ENCODE peak calls at places on chromosome 17, in four cellular contexts. E is CD4-positive, alpha-beta T cell; W is cardiac muscle cell; O is brain microvascular endothelial cell. H is an unnamed sample.

GRCh38 chr17:62963296-62963695 is 2.7 kb upstream of the TANC2 start:
- DNase-seq in E (no peak), O (peak; percentile 66), W (peak; percentile 36), H (no peak)

GRCh38 chr17:31390748-31391495 is 553 bp upstream of the RAB11FIP4 start:
- DNase-seq in W (peak; percentile 19), E (no peak), O (no peak), H (no peak)

GRCh38 chr17:66549731-66550207 is 247.4 kb downstream of the PRKCA start:
- DNase-seq in O (peak; percentile 69), W (peak; percentile 83), E (no peak), H (no peak)

GRCh38 chr17:37708616-37709212 is 36.1 kb downstream of the HNF1B start:
- DNase-seq in W (no peak), O (no peak), E (no peak), H (peak; percentile 94)

GRCh38 chr17:11787074-11787473 is 188.8 kb downstream of the DNAH9 start:
- DNase-seq in W (no peak), E (no peak), O (no peak), H (no peak)

GRCh38 chr17:41692722-41693521 is 4.2 kb downstream of the EIF1 start:
- DNase-seq in E (peak; percentile 16), W (no peak), O (no peak), H (no peak)

GRCh38 chr17:42101513-42102292 is 3.4 kb upstream of the ZNF385C start:
- DNase-seq in E (peak; percentile 38), W (peak; percentile 81), O (peak; percentile 71), H (peak; percentile 84)

GRCh38 chr17:28912281-28912937 is 9.5 kb upstream of the DHRS13 start:
- DNase-seq in E (no peak), O (no peak), W (no peak), H (no peak)

GRCh38 chr17:74369221-74369620 is 1.9 kb downstream of the GPR142 start:
- DNase-seq in W (no peak), E (peak; percentile 54), O (no peak), H (no peak)

GRCh38 chr17:13568746-13569739 is 32.7 kb downstream of the HS3ST3A1 start:
- DNase-seq in E (no peak), W (peak; percentile 56), O (peak; percentile 31), H (no peak)

GRCh38 chr17:75105269-75106080 is 4.3 kb upstream of the ARMC7 start:
- DNase-seq in O (peak; percentile 22), E (no peak), W (peak; percentile 47), H (peak; percentile 77)

GRCh38 chr17:36629252-36629847 is 28.0 kb downstream of the MRM1 start:
- DNase-seq in W (peak; percentile 75), E (peak; percentile 81), O (peak; percentile 72), H (peak; percentile 82)

GRCh38 chr17:68603027-68603426 is 1.9 kb upstream of the FAM20A start:
- DNase-seq in O (no peak), W (no peak), E (no peak), H (no peak)

GRCh38 chr17:81148986-81149533 is 16.2 kb upstream of the PVALEF start:
- DNase-seq in E (no peak), W (no peak), O (no peak), H (no peak)

GRCh38 chr17:64786337-64786736 is 124.2 kb upstream of the SMURF2 start:
- DNase-seq in W (no peak), E (no peak), O (no peak), H (peak; percentile 40)

GRCh38 chr17:30503558-30503957 is 26.4 kb downstream of the GOSR1 start:
- DNase-seq in O (no peak), E (no peak), W (no peak), H (no peak)

GRCh38 chr17:77382356-77382911 is 241.7 kb downstream of the SEC14L1 start:
- DNase-seq in O (no peak), W (no peak), E (peak; percentile 25), H (peak; percentile 61)

GRCh38 chr17:16439867-16440351 is 24.5 kb downstream of the TRPV2 start:
- DNase-seq in W (peak; percentile 45), E (no peak), O (no peak), H (no peak)

GRCh38 chr17:73342549-73343167 is 30.9 kb upstream of the CDC42EP4 start:
- DNase-seq in O (peak; percentile 49), W (peak; percentile 74), E (no peak), H (no peak)

GRCh38 chr17:49508061-49508865 is 13.2 kb downstream of the NGFR start:
- DNase-seq in O (no peak), E (no peak), W (peak; percentile 57), H (peak; percentile 88)

GRCh38 chr17:70047619-70048018 is 27.4 kb upstream of the KCNJ16 start:
- DNase-seq in E (no peak), W (no peak), O (no peak), H (no peak)

GRCh38 chr17:67613961-67614360 is 103.8 kb upstream of the NOL11 start:
- DNase-seq in E (no peak), O (no peak), W (no peak), H (no peak)

GRCh38 chr17:3547628-3548027 is 10.0 kb downstream of the TRPV3 start:
- DNase-seq in O (no peak), E (no peak), W (no peak), H (no peak)

GRCh38 chr17:1861391-1862010 is 31.7 kb downstream of the RPA1 start:
- DNase-seq in W (no peak), O (no peak), E (no peak), H (no peak)

GRCh38 chr17:12085076-12085949 is 64.6 kb downstream of the MAP2K4 start:
- DNase-seq in E (no peak), O (no peak), W (no peak), H (no peak)

DNA sequence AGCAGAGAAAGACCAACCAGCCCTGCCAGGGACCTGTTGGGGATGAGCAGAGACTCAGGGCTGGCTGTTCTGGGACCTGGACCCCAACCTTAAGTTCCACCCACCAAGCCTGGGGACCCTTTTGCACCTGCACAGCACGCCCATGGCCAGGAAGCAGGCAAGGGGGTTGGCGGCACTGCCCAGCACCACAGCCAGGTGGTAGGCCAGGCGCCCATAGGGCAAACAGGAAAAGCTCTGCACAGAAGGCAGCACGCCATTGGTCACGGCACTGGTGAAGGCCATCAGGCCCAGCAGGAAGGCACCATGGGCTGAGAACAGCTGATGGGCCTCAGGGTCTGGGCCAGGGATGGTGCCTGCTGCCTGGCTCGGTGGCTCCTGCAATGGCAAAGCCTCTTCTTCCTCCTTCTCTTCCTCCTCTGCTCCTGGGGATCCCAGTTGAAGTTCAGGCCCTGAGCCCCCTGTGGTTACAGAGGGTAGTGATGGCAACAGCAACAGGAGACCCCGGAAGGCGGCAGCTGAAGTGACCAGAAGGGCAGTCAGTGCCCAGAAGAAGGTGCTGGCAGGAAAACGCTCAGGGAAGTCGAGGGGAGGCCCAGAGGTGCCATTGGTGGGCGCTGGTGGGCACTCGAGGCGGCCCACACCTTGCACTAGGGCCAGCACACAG is 1.7 kb downstream of the SLC52A1 start:
- DNase-seq in O (no peak), W (no peak), E (no peak), H (no peak)
- TF ChIP-seq CTCF in O (no peak), W (no peak), E (no peak), H (no peak)

DNA sequence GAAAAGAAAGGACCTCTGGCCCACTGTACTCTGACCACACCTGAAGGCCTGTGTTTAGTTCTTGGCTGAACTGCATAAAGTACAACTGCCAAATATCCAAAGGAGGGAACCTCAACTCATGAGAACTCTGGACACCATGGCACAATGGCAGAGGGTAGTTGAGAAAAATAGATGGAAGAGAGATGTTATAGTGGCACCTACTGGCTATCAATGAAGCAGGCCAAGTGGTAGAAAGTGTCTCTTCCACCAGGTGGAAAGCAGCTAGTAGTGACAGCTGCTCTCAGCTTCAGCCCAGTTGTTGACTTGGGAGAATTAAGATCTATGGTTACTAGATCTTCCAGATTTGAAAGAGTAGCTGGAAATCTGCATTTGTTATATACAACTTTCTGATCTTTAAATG is 3.2 kb downstream of the MED31 start:
- DNase-seq in W (no peak), E (no peak), O (no peak), H (no peak)
- TF ChIP-seq CTCF in W (peak; percentile 9), E (no peak), O (peak; percentile 53), H (peak; percentile 17)

GRCh38 chr17:5793899-5794298 is 209.6 kb upstream of the NLRP1 start:
- DNase-seq in W (no peak), O (no peak), E (no peak), H (no peak)
- TF ChIP-seq CTCF in W (no peak), O (peak; percentile 35), E (no peak), H (no peak)

DNA sequence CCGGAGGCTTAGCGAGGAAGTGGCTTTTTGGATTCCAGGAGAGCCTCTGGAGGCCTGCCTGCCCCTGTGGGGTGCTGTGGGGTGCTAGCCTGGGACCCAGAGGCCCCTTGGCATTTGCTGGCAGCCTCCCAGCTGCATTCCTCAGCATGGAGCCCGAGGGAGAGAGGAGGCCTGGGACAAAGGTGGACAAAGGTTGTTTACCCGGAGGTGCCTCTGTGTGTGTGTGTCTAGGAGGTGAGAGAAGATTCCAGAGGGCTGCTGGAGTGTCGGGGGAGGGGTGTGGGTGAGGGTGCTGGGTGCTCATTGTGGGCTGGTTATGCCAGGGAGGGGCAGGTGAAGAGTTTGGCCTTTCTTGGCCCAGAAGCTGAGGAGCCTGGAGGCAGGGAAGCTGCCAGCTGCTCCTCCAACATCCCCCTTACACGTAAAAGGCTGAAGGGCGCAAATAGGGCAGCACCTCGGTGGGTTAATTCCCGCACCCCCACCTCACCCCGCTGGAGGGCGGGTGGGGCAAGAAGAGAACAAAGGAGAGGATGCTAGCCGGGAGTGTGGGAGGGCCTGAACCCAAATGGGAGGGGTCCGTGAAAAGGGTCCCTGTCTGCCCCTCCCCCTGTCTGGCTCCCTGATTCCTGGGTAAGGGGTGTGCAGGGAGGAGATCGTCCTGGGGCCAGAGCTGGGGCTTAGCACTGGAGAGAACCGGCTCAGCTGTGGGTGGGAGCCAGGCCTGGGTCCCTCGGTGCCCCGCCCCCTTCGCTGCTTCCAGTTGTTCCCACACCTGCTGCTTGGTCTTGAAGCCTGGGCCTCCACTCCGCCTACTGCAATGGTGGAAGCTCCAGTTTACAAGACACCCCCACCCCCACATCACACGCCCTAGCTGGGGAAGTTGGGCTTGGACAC is 9.9 kb downstream of the HEXIM2 start:
- DNase-seq in E (no peak), O (no peak), W (no peak), H (peak; percentile 97)
- TF ChIP-seq CTCF in E (no peak), O (no peak), W (no peak), H (no peak)

GRCh38 chr17:54892360-54892759 is 8.3 kb upstream of the TOM1L1 start:
- DNase-seq in E (no peak), W (no peak), O (no peak), H (no peak)

GRCh38 chr17:54888981-54889380 is 11.7 kb upstream of the TOM1L1 start:
- DNase-seq in W (no peak), O (no peak), E (no peak), H (no peak)

GRCh38 chr17:54887787-54888186 is 12.9 kb upstream of the TOM1L1 start:
- DNase-seq in O (no peak), W (no peak), E (no peak), H (no peak)

GRCh38 chr17:54888254-54888653 is 12.4 kb upstream of the TOM1L1 start:
- DNase-seq in O (no peak), E (no peak), W (no peak), H (no peak)

GRCh38 chr17:54891176-54891821 is 9.4 kb upstream of the TOM1L1 start:
- DNase-seq in E (no peak), O (peak; percentile 66), W (peak; percentile 82), H (no peak)
- TF ChIP-seq CTCF in E (no peak), O (peak; percentile 51), W (peak; percentile 44), H (peak; percentile 39)

GRCh38 chr17:44207319-44207718 is 7.6 kb upstream of the ATXN7L3 start:
- DNase-seq in O (no peak), W (no peak), E (no peak), H (no peak)

GRCh38 chr17:44203731-44204452 is 4.2 kb upstream of the ATXN7L3 start:
- DNase-seq in W (peak; percentile 75), O (no peak), E (no peak), H (peak; percentile 60)

GRCh38 chr17:44204453-44204882 is 4.8 kb upstream of the ATXN7L3 start:
- DNase-seq in E (no peak), W (peak; percentile 61), O (peak; percentile 48), H (no peak)

GRCh38 chr17:44206825-44207155 is 7.1 kb upstream of the ATXN7L3 start:
- DNase-seq in E (no peak), O (no peak), W (no peak), H (no peak)

GRCh38 chr17:44205962-44206824 is 6.5 kb upstream of the ATXN7L3 start:
- DNase-seq in O (no peak), W (no peak), E (no peak), H (no peak)
- TF ChIP-seq CTCF in O (peak; percentile 55), W (no peak), E (peak; percentile 12), H (peak; percentile 40)